ENCODE peak calls at places on chromosomes 6 and 20, in ten cellular contexts. Q is PC-9, P is coronary artery, I is activated B cell treated with CpG ODN at 0.5 μM for 24 hours, S is suprapubic skin, G is AG09309, T is Calu3, X is GM23338, D is vagina, C is AG09319. A is an unnamed sample.

GRCh38 chr6:147738089-147738488 is 229.6 kb downstream of the SAMD5 start:
- DNase-seq in Q (no peak), P (no peak), I (no peak), S (no peak), G (no peak), T (no peak), X (no peak), D (no peak), C (no peak), A (no peak)

GRCh38 chr20:10171864-10172751 is 46.5 kb upstream of the SNAP25 start:
- DNase-seq in Q (peak), P (no peak), I (no peak), S (no peak), G (no peak), T (peak), X (peak), D (no peak), C (no peak), A (peak)

GRCh38 chr6:130933712-130934200 is 106.5 kb downstream of the SMLR1 start:
- DNase-seq in Q (no peak), P (no peak), I (no peak), S (no peak), G (no peak), T (peak), X (peak), D (no peak), C (no peak), A (no peak)

GRCh38 chr6:10529231-10529801 is 8.2 kb downstream of the GCNT2 start:
- DNase-seq in Q (peak), P (no peak), I (no peak), S (no peak), G (no peak), T (peak), X (no peak), D (no peak), C (no peak), A (no peak)

GRCh38 chr6:25875563-25875905 is 1.5 kb upstream of the SLC17A3 start:
- DNase-seq in Q (no peak), P (no peak), I (no peak), S (no peak), G (no peak), T (no peak), X (no peak), D (no peak), C (no peak), A (no peak)

GRCh38 chr20:54204063-54204462 is 3.8 kb upstream of the PFDN4 start:
- DNase-seq in Q (no peak), P (no peak), I (no peak), S (no peak), G (no peak), T (no peak), X (no peak), D (no peak), C (no peak), A (no peak)

GRCh38 chr20:37564388-37565133 is 36.9 kb upstream of the BLCAP start:
- DNase-seq in Q (peak), P (no peak), I (peak), S (peak), G (no peak), T (peak), X (peak), D (peak), C (no peak), A (peak)

GRCh38 chr6:95431637-95432228 is 145.6 kb upstream of the MANEA start:
- DNase-seq in Q (peak), P (no peak), I (no peak), S (no peak), G (peak), T (peak), X (peak), D (no peak), C (no peak), A (peak)

GRCh38 chr6:79635179-79635578 is 4.0 kb downstream of the SH3BGRL2 start:
- DNase-seq in Q (no peak), P (no peak), I (no peak), S (no peak), G (no peak), T (no peak), X (no peak), D (no peak), C (no peak), A (no peak)

GRCh38 chr6:49565855-49566254 is 15.4 kb downstream of the C6orf141 start:
- DNase-seq in Q (no peak), P (no peak), I (no peak), S (no peak), G (no peak), T (peak), X (no peak), D (no peak), C (no peak), A (no peak)

GRCh38 chr20:49397525-49397924 is 84.9 kb downstream of the KCNB1 start:
- DNase-seq in Q (peak), P (no peak), I (no peak), S (no peak), G (no peak), T (no peak), X (no peak), D (no peak), C (no peak), A (no peak)

GRCh38 chr20:58223358-58223941 is 5.0 kb downstream of the ANKRD60 start:
- DNase-seq in Q (no peak), P (no peak), I (no peak), S (no peak), G (no peak), T (no peak), X (no peak), D (no peak), C (no peak), A (no peak)

GRCh38 chr6:109865968-109866367 is 112.1 kb upstream of the GPR6 start:
- DNase-seq in Q (no peak), P (no peak), I (no peak), S (no peak), G (no peak), T (no peak), X (peak), D (no peak), C (no peak), A (no peak)
- TF ChIP-seq CTCF in Q (no peak), P (no peak), I (no peak), S (no peak), G (no peak), T (no peak), X (peak), D (no peak), C (no peak), A (no peak)

GRCh38 chr6:18985958-18986357 is 598.8 kb downstream of the RNF144B start:
- DNase-seq in Q (no peak), P (no peak), I (no peak), S (no peak), G (no peak), T (no peak), X (no peak), D (no peak), C (no peak), A (no peak)

GRCh38 chr6:18990313-18990978 is 603.3 kb downstream of the RNF144B start:
- DNase-seq in Q (no peak), P (no peak), I (no peak), S (no peak), G (no peak), T (peak), X (peak), D (no peak), C (no peak), A (peak)

DNA sequence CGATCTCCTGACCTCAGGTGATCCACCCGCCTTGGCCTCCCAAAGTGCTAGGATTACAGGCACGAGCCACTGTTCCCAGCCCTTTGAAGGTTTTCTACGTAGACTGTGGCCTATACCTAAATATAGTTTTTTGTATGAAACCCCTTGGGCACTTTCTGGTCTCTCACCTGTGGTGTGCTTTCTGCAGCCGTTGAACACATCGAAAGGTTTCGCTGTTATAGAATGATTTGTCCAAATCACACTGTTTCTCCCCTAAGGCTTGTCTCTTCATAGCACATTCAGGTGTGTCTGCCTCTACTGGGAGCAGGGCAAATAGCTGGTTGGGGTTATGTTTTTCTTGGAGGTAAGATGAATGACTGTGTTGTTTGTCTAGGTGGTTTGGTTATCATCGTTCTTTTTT is 597.9 kb downstream of the RNF144B start:
- DNase-seq in Q (no peak), P (no peak), I (no peak), S (no peak), G (no peak), T (no peak), X (no peak), D (no peak), C (no peak), A (no peak)
- TF ChIP-seq CTCF in Q (no peak), P (no peak), I (no peak), S (no peak), G (no peak), T (no peak), X (no peak), D (no peak), C (no peak), A (no peak)

DNA sequence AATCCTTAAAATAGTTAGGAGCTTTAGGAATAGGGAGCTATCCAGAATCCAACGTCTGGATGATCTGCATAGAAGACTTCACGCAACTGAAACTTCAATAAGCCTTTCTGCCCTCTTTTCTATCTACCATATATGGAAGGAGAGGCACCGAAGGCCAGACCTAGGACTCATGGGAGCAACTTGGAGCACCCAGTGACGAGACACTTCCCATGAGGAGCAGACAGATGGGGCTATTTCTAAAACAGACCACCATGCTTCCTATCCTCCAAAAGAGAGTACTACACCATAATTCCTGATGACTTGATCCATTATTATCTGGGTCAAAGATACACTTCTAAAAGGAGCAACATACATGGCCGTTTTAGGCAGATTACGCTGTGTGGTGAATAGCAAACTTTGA is 6.0 kb downstream of the RPP40 start:
- DNase-seq in Q (no peak), P (no peak), I (no peak), S (no peak), G (no peak), T (no peak), X (no peak), D (no peak), C (no peak), A (no peak)
- TF ChIP-seq CTCF in Q (no peak), P (no peak), I (no peak), S (no peak), G (no peak), T (no peak), X (peak), D (no peak), C (no peak), A (no peak)

DNA sequence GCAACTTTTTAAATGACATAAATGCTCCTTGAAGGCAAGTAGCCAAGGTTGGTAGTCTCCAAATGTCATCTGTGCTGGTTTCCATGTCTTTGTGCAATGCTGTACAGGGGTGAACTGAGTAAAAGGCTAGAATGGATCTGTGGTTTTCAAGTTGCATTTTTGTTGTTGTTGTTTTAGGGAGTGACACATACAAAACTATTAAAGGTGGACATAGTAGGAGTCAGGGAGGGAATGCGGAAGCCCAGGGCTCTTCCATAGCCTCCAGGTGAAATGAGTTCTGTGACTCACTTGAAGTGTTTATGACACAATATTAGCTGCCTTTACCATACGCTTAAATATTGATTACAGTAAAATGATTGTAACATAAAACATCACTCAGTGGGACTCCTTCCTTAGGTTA is 22.5 kb upstream of the QKI start:
- DNase-seq in Q (peak), P (no peak), I (no peak), S (no peak), G (no peak), T (peak), X (no peak), D (no peak), C (no peak), A (no peak)
- TF ChIP-seq CTCF in Q (no peak), P (no peak), I (no peak), S (no peak), G (no peak), T (no peak), X (no peak), D (no peak), C (no peak), A (no peak)

GRCh38 chr6:37704066-37704465 is 6.4 kb upstream of the MDGA1 start:
- DNase-seq in Q (no peak), P (no peak), I (no peak), S (no peak), G (no peak), T (no peak), X (no peak), D (no peak), C (no peak), A (no peak)

GRCh38 chr6:37702314-37702713 is 4.6 kb upstream of the MDGA1 start:
- DNase-seq in Q (no peak), P (no peak), I (no peak), S (no peak), G (no peak), T (no peak), X (no peak), D (no peak), C (no peak), A (no peak)

GRCh38 chr6:37706749-37707148 is 9.1 kb upstream of the MDGA1 start:
- DNase-seq in Q (no peak), P (no peak), I (no peak), S (no peak), G (no peak), T (no peak), X (no peak), D (no peak), C (no peak), A (no peak)

GRCh38 chr6:37704923-37705238 is 7.2 kb upstream of the MDGA1 start:
- DNase-seq in Q (no peak), P (no peak), I (no peak), S (no peak), G (no peak), T (no peak), X (no peak), D (no peak), C (no peak), A (no peak)

GRCh38 chr6:37705239-37706051 is 7.8 kb upstream of the MDGA1 start:
- DNase-seq in Q (peak), P (no peak), I (peak), S (peak), G (no peak), T (no peak), X (peak), D (no peak), C (peak), A (peak)
- TF ChIP-seq CTCF in Q (no peak), P (peak), I (no peak), S (peak), G (peak), T (peak), X (peak), D (peak), C (peak), A (peak)